ENCODE peak calls at places on chromosome 4, in six cellular contexts. One of them, this sample, is unnamed.

GRCh38 chr4:20528508-20528907 is 171.8 kb upstream of the PACRGL start:
- ATAC-seq in upper lobe of left lung: no peak
- ATAC-seq in HepG2: no peak
- ATAC-seq in A549: no peak
- ATAC-seq in GM12878: no peak
- ATAC-seq in K562: no peak
- ATAC-seq in this sample: no peak

GRCh38 chr4:41104155-41104554 is 110.2 kb downstream of the APBB2 start:
- ATAC-seq in K562: no peak
- ATAC-seq in HepG2: no peak
- ATAC-seq in A549: no peak
- ATAC-seq in upper lobe of left lung: no peak
- ATAC-seq in GM12878: no peak
- ATAC-seq in this sample: no peak

GRCh38 chr4:2814627-2815026 is 21.7 kb downstream of the SH3BP2 start:
- ATAC-seq in GM12878: no peak
- ATAC-seq in HepG2: no peak
- ATAC-seq in K562: peak
- ATAC-seq in A549: no peak
- ATAC-seq in upper lobe of left lung: no peak
- ATAC-seq in this sample: no peak

GRCh38 chr4:147049940-147050852 is 104.5 kb upstream of the TTC29 start:
- ATAC-seq in upper lobe of left lung: peak
- ATAC-seq in K562: no peak
- ATAC-seq in A549: no peak
- ATAC-seq in HepG2: no peak
- ATAC-seq in GM12878: no peak
- ATAC-seq in this sample: peak

GRCh38 chr4:10736895-10737294 is 52.3 kb upstream of the CLNK start:
- ATAC-seq in GM12878: no peak
- ATAC-seq in upper lobe of left lung: no peak
- ATAC-seq in A549: no peak
- ATAC-seq in K562: no peak
- ATAC-seq in HepG2: no peak
- ATAC-seq in this sample: no peak

GRCh38 chr4:14669418-14669817 is 332.9 kb upstream of the CPEB2 start:
- ATAC-seq in HepG2: no peak
- ATAC-seq in A549: no peak
- ATAC-seq in K562: no peak
- ATAC-seq in upper lobe of left lung: no peak
- ATAC-seq in GM12878: no peak
- ATAC-seq in this sample: no peak

GRCh38 chr4:18020671-18021469 is 685 bp downstream of the LCORL start:
- ATAC-seq in upper lobe of left lung: no peak
- ATAC-seq in A549: peak
- ATAC-seq in K562: peak
- ATAC-seq in HepG2: peak
- ATAC-seq in GM12878: peak
- ATAC-seq in this sample: peak

GRCh38 chr4:101282076-101282844 is 65.1 kb downstream of the PPP3CA start:
- ATAC-seq in A549: no peak
- ATAC-seq in K562: no peak
- ATAC-seq in GM12878: peak
- ATAC-seq in HepG2: no peak
- ATAC-seq in upper lobe of left lung: no peak
- ATAC-seq in this sample: no peak

GRCh38 chr4:168200685-168201084 is 108.3 kb downstream of the ANXA10 start:
- ATAC-seq in HepG2: peak
- ATAC-seq in GM12878: no peak
- ATAC-seq in upper lobe of left lung: no peak
- ATAC-seq in K562: no peak
- ATAC-seq in A549: peak
- ATAC-seq in this sample: no peak

GRCh38 chr4:16812041-16812440 is 86.4 kb downstream of the LDB2 start:
- ATAC-seq in A549: no peak
- ATAC-seq in K562: no peak
- ATAC-seq in GM12878: no peak
- ATAC-seq in HepG2: no peak
- ATAC-seq in upper lobe of left lung: no peak
- ATAC-seq in this sample: no peak
- TF ChIP-seq EP300 in A549: no peak
- TF ChIP-seq EP300 in K562: no peak
- TF ChIP-seq EP300 in GM12878: no peak
- TF ChIP-seq EP300 in HepG2: no peak
- TF ChIP-seq EP300 in upper lobe of left lung: no peak
- TF ChIP-seq EP300 in this sample: no peak

DNA sequence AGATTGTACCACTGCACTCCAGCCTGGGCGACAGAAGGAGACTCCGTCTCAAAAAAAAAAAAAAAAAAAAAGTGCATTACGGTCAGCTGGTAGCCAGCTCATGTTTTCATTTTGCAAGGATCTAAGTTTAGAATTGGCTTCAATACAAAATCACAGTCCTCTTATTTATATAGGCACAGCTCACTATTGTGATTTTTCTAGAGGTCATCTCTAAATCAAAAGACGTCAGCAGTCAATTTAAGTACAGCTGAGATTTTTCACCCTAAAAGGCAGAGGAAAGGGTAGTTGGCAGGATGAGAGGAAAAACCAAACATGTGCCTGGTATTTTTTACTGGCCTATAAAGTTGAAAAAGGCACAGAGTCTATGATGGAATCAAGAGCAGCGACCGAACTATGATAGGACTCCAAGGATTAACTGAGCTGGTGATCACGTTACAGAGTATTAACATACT is 30.8 kb downstream of the ASB5 start:
- ATAC-seq in HepG2: no peak
- ATAC-seq in K562: no peak
- ATAC-seq in GM12878: no peak
- ATAC-seq in upper lobe of left lung: no peak
- ATAC-seq in A549: no peak
- ATAC-seq in this sample: peak
- TF ChIP-seq EP300 in HepG2: no peak
- TF ChIP-seq EP300 in K562: no peak
- TF ChIP-seq EP300 in GM12878: no peak
- TF ChIP-seq EP300 in upper lobe of left lung: no peak
- TF ChIP-seq EP300 in A549: no peak
- TF ChIP-seq EP300 in this sample: peak

GRCh38 chr4:185566972-185567749 is 31.9 kb upstream of the PDLIM3 start:
- ATAC-seq in K562: peak
- ATAC-seq in HepG2: peak
- ATAC-seq in GM12878: no peak
- ATAC-seq in A549: no peak
- ATAC-seq in upper lobe of left lung: peak
- ATAC-seq in this sample: peak
- TF ChIP-seq EP300 in K562: no peak
- TF ChIP-seq EP300 in HepG2: no peak
- TF ChIP-seq EP300 in GM12878: no peak
- TF ChIP-seq EP300 in A549: no peak
- TF ChIP-seq EP300 in upper lobe of left lung: no peak
- TF ChIP-seq EP300 in this sample: peak

GRCh38 chr4:133124746-133125145 is 24.3 kb upstream of the PCDH10 start:
- ATAC-seq in A549: no peak
- ATAC-seq in GM12878: no peak
- ATAC-seq in HepG2: no peak
- ATAC-seq in upper lobe of left lung: no peak
- ATAC-seq in K562: no peak
- ATAC-seq in this sample: no peak
- TF ChIP-seq EP300 in A549: no peak
- TF ChIP-seq EP300 in GM12878: no peak
- TF ChIP-seq EP300 in HepG2: no peak
- TF ChIP-seq EP300 in upper lobe of left lung: no peak
- TF ChIP-seq EP300 in K562: no peak
- TF ChIP-seq EP300 in this sample: no peak

This sample was measured in gastroesophageal sphincter.